ENCODE peak calls at places on chromosomes 2 and 18, in nine cellular contexts. N, G, C, K, V, B, E, R and Y are unnamed samples. For H3K9me3, the result is how much of the 10 kb centered on the place peaks cover.

GRCh38 chr2:73059106-73059505 is 12.4 kb downstream of the SFXN5 start:
- DNase-seq in N (no peak), G (no peak), C (no peak), K (no peak), V (no peak), B (no peak), E (no peak), R (no peak), Y (no peak)

GRCh38 chr2:12890481-12890980 is 173.8 kb downstream of the TRIB2 start:
- DNase-seq in N (no peak), G (no peak), C (no peak), K (no peak), V (no peak), B (no peak), E (no peak), R (no peak), Y (no peak)

GRCh38 chr2:208466133-208466919 is 59.7 kb downstream of the PTH2R start:
- DNase-seq in N (no peak), G (peak), C (peak), K (no peak), V (peak), B (peak), E (peak), R (no peak), Y (no peak)

GRCh38 chr2:94870392-94871225 is 621 bp upstream of the TEKT4 start:
- DNase-seq in N (peak), G (peak), C (peak), K (no peak), V (peak), B (no peak), E (no peak), R (peak), Y (no peak)

GRCh38 chr18:31125878-31126277 is 23.7 kb upstream of the DSC2 start:
- DNase-seq in N (no peak), G (no peak), C (no peak), K (no peak), V (no peak), B (no peak), E (no peak), R (no peak), Y (no peak)

GRCh38 chr2:26243643-26244478 is 571 bp downstream of the HADHA start:
- DNase-seq in N (no peak), G (peak), C (no peak), K (no peak), V (no peak), B (peak), E (no peak), R (no peak), Y (no peak)

GRCh38 chr2:71101656-71102055 is 28.4 kb downstream of the MCEE start:
- DNase-seq in N (no peak), G (no peak), C (no peak), K (no peak), V (no peak), B (peak), E (no peak), R (no peak), Y (no peak)

GRCh38 chr2:85324639-85325465 is 2.9 kb downstream of the TGOLN2 start:
- DNase-seq in N (no peak), G (no peak), C (no peak), K (no peak), V (no peak), B (peak), E (peak), R (no peak), Y (no peak)

GRCh38 chr2:240478346-240479110 is 43.1 kb downstream of the GPC1 start:
- DNase-seq in N (peak), G (no peak), C (peak), K (no peak), V (peak), B (no peak), E (peak), R (peak), Y (no peak)

GRCh38 chr2:188291617-188292445 is at the start of gene GULP1:
- DNase-seq in N (peak), G (peak), C (peak), K (peak), V (peak), B (peak), E (peak), R (peak), Y (no peak)

GRCh38 chr2:136156411-136156810 is 38.5 kb upstream of the CXCR4 start:
- DNase-seq in N (no peak), G (no peak), C (no peak), K (no peak), V (no peak), B (no peak), E (no peak), R (no peak), Y (no peak)

GRCh38 chr2:30222031-30222430 is 9.3 kb upstream of the LBH start:
- DNase-seq in N (no peak), G (no peak), C (no peak), K (no peak), V (no peak), B (no peak), E (no peak), R (no peak), Y (no peak)

GRCh38 chr2:30222636-30223360 is 8.5 kb upstream of the LBH start:
- DNase-seq in N (no peak), G (no peak), C (no peak), K (no peak), V (peak), B (no peak), E (no peak), R (no peak), Y (no peak)

GRCh38 chr2:30223413-30223874 is 7.9 kb upstream of the LBH start:
- DNase-seq in N (no peak), G (no peak), C (no peak), K (no peak), V (peak), B (no peak), E (no peak), R (no peak), Y (no peak)

GRCh38 chr2:30225131-30225762 is 6.1 kb upstream of the LBH start:
- DNase-seq in N (no peak), G (no peak), C (no peak), K (no peak), V (peak), B (peak), E (no peak), R (no peak), Y (peak)

DNA sequence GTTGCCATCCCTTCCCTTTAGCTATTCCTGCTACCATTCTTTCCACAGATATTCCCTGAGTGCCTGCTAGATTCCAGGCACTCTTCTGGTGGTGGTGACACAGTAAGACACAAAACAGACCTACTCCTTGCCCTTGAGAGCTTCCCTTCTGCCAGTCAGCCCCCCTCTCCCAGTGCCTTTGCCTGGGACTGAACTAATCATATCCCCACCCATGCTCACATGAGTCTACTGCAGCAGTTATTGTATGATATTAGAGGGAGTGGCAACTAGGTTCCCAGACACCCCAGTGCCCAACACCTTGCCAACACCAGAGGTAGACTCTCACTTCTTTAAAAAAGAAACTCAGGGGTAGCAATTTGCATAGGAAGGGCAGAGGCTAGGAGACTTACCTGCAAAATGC is 7.2 kb upstream of the LBH start:
- DNase-seq in N (no peak), G (no peak), C (no peak), K (no peak), V (no peak), B (no peak), E (no peak), R (no peak), Y (no peak)
- H3K27ac ChIP-seq in N (no peak), G (no peak), C (no peak), K (no peak), V (no peak), B (no peak), E (no peak), R (no peak), Y (peak)

GRCh38 chr2:174138161-174138560 is 110.2 kb downstream of the OLA1 start:
- DNase-seq in N (no peak), G (peak), C (no peak), K (no peak), V (peak), B (no peak), E (no peak), R (no peak), Y (no peak)
- TF ChIP-seq CTCF in N (peak), G (peak), C (no peak), K (peak), V (peak), B (peak), E (no peak), R (peak), Y (peak)

GRCh38 chr18:80022613-80023012 is 11.6 kb upstream of the RBFA start:
- DNase-seq in N (no peak), G (peak), C (no peak), K (no peak), V (no peak), B (peak), E (no peak), R (no peak), Y (no peak)
- H3K9me3 ChIP-seq in N (half or more), G (under half), C (under half), K (under half), V (half or more), B (under half), E (under half), R (half or more), Y (half or more)

DNA sequence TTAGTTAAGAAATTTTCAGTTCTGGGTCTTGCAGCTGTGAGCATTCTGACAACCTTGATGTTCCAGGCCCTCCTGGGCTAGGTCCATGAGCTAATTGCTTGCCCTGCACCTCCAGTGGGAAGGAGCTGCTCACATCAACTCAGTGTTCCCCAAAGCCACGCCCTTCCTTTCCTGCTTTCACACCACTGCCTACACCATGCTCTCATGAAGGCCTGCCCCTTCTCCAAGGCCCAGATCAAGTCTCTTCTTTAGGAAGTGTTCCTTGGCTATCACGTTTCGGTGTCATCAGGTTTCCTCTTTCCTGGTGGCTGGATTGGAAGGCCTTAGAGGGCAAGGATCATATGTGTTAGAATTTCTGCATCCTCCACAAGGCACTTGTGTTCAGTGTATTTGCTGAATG is 18.8 kb downstream of the TMEM127 start:
- DNase-seq in N (no peak), G (no peak), C (no peak), K (no peak), V (no peak), B (no peak), E (no peak), R (peak), Y (no peak)
- H3K27ac ChIP-seq in N (peak), G (no peak), C (peak), K (no peak), V (no peak), B (no peak), E (no peak), R (no peak), Y (no peak)